ENCODE peak calls at places on chromosomes 2 and 18, in six cellular contexts. One of them, this sample, is unnamed.

GRCh38 chr2:187711122-187711521 is 156.9 kb upstream of the TFPI start:
- DNase-seq in tibial artery: no peak
- DNase-seq in fibroblast of lung: no peak
- DNase-seq in WTC11: no peak
- DNase-seq in cardiac fibroblast: no peak
- DNase-seq in IMR-90: no peak
- DNase-seq in this sample: no peak

GRCh38 chr2:239216614-239217273 is 184.1 kb downstream of the HDAC4 start:
- DNase-seq in tibial artery: no peak
- DNase-seq in cardiac fibroblast: no peak
- DNase-seq in fibroblast of lung: no peak
- DNase-seq in IMR-90: no peak
- DNase-seq in WTC11: no peak
- DNase-seq in this sample: no peak

GRCh38 chr18:77495982-77496690 is 246.5 kb downstream of the GALR1 start:
- DNase-seq in fibroblast of lung: no peak
- DNase-seq in tibial artery: no peak
- DNase-seq in WTC11: no peak
- DNase-seq in IMR-90: no peak
- DNase-seq in cardiac fibroblast: no peak
- DNase-seq in this sample: no peak

GRCh38 chr2:113806217-113806913 is 49.9 kb upstream of the SLC35F5 start:
- DNase-seq in fibroblast of lung: no peak
- DNase-seq in cardiac fibroblast: no peak
- DNase-seq in IMR-90: no peak
- DNase-seq in tibial artery: no peak
- DNase-seq in WTC11: no peak
- DNase-seq in this sample: peak

GRCh38 chr2:223835701-223836532 is 1.5 kb downstream of the AP1S3 start:
- DNase-seq in cardiac fibroblast: no peak
- DNase-seq in IMR-90: no peak
- DNase-seq in fibroblast of lung: no peak
- DNase-seq in WTC11: no peak
- DNase-seq in tibial artery: no peak
- DNase-seq in this sample: no peak

GRCh38 chr2:175055993-175056392 is 50.8 kb upstream of the CHN1 start:
- DNase-seq in IMR-90: no peak
- DNase-seq in WTC11: no peak
- DNase-seq in cardiac fibroblast: no peak
- DNase-seq in fibroblast of lung: no peak
- DNase-seq in tibial artery: no peak
- DNase-seq in this sample: no peak

GRCh38 chr2:217800433-217801114 is 202.2 kb downstream of the TNS1 start:
- DNase-seq in WTC11: peak
- DNase-seq in IMR-90: no peak
- DNase-seq in fibroblast of lung: no peak
- DNase-seq in tibial artery: peak
- DNase-seq in cardiac fibroblast: no peak
- DNase-seq in this sample: no peak

GRCh38 chr18:34970106-34970505 is 71.1 kb upstream of the MAPRE2 start:
- DNase-seq in fibroblast of lung: peak
- DNase-seq in IMR-90: peak
- DNase-seq in WTC11: no peak
- DNase-seq in tibial artery: no peak
- DNase-seq in cardiac fibroblast: no peak
- DNase-seq in this sample: no peak

GRCh38 chr2:67772216-67773180 is 290.3 kb downstream of the C1D start:
- DNase-seq in cardiac fibroblast: peak
- DNase-seq in fibroblast of lung: peak
- DNase-seq in WTC11: no peak
- DNase-seq in IMR-90: no peak
- DNase-seq in tibial artery: no peak
- DNase-seq in this sample: no peak

GRCh38 chr18:1012775-1013174 is 108.1 kb downstream of the ADCYAP1 start:
- DNase-seq in fibroblast of lung: no peak
- DNase-seq in IMR-90: no peak
- DNase-seq in tibial artery: no peak
- DNase-seq in cardiac fibroblast: no peak
- DNase-seq in WTC11: no peak
- DNase-seq in this sample: no peak

GRCh38 chr2:126860395-126860794 is 38.3 kb upstream of the TEX51 start:
- DNase-seq in WTC11: no peak
- DNase-seq in cardiac fibroblast: no peak
- DNase-seq in IMR-90: no peak
- DNase-seq in tibial artery: no peak
- DNase-seq in fibroblast of lung: no peak
- DNase-seq in this sample: no peak

GRCh38 chr2:217513256-217513655 is 489.5 kb downstream of the TNS1 start:
- DNase-seq in IMR-90: no peak
- DNase-seq in cardiac fibroblast: no peak
- DNase-seq in WTC11: no peak
- DNase-seq in tibial artery: no peak
- DNase-seq in fibroblast of lung: no peak
- DNase-seq in this sample: no peak

GRCh38 chr2:38712871-38713270 is 38.3 kb downstream of the SRSF7 start:
- DNase-seq in WTC11: no peak
- DNase-seq in cardiac fibroblast: no peak
- DNase-seq in tibial artery: peak
- DNase-seq in fibroblast of lung: no peak
- DNase-seq in IMR-90: no peak
- DNase-seq in this sample: no peak

GRCh38 chr18:45014047-45014501 is 333.4 kb downstream of the SETBP1 start:
- DNase-seq in cardiac fibroblast: peak
- DNase-seq in IMR-90: peak
- DNase-seq in fibroblast of lung: peak
- DNase-seq in tibial artery: peak
- DNase-seq in WTC11: peak
- DNase-seq in this sample: peak

GRCh38 chr18:31679133-31679731 is 5.1 kb downstream of the B4GALT6 start:
- DNase-seq in WTC11: no peak
- DNase-seq in fibroblast of lung: peak
- DNase-seq in IMR-90: peak
- DNase-seq in tibial artery: no peak
- DNase-seq in cardiac fibroblast: peak
- DNase-seq in this sample: no peak

GRCh38 chr2:75555701-75556100 is 5.0 kb downstream of the EVA1A start:
- DNase-seq in tibial artery: no peak
- DNase-seq in cardiac fibroblast: no peak
- DNase-seq in WTC11: no peak
- DNase-seq in IMR-90: peak
- DNase-seq in fibroblast of lung: no peak
- DNase-seq in this sample: no peak

GRCh38 chr2:74887961-74888670 is 54.2 kb downstream of the HK2 start:
- DNase-seq in cardiac fibroblast: no peak
- DNase-seq in IMR-90: peak
- DNase-seq in WTC11: no peak
- DNase-seq in fibroblast of lung: peak
- DNase-seq in tibial artery: no peak
- DNase-seq in this sample: peak

GRCh38 chr18:48967545-48967944 is 16.8 kb upstream of the SMAD7 start:
- DNase-seq in fibroblast of lung: no peak
- DNase-seq in cardiac fibroblast: no peak
- DNase-seq in tibial artery: no peak
- DNase-seq in IMR-90: no peak
- DNase-seq in WTC11: no peak
- DNase-seq in this sample: no peak

GRCh38 chr2:98188351-98189046 is 101.5 kb downstream of the VWA3B start:
- DNase-seq in fibroblast of lung: peak
- DNase-seq in tibial artery: no peak
- DNase-seq in IMR-90: no peak
- DNase-seq in cardiac fibroblast: peak
- DNase-seq in WTC11: no peak
- DNase-seq in this sample: no peak
- TF ChIP-seq CTCF in fibroblast of lung: no peak
- TF ChIP-seq CTCF in tibial artery: no peak
- TF ChIP-seq CTCF in IMR-90: no peak
- TF ChIP-seq CTCF in cardiac fibroblast: no peak
- TF ChIP-seq CTCF in WTC11: no peak
- TF ChIP-seq CTCF in this sample: no peak

GRCh38 chr2:226761195-226761583 is 38.4 kb downstream of the IRS1 start:
- DNase-seq in tibial artery: no peak
- DNase-seq in fibroblast of lung: no peak
- DNase-seq in cardiac fibroblast: no peak
- DNase-seq in IMR-90: no peak
- DNase-seq in WTC11: no peak
- DNase-seq in this sample: no peak
- TF ChIP-seq CTCF in tibial artery: no peak
- TF ChIP-seq CTCF in fibroblast of lung: peak
- TF ChIP-seq CTCF in cardiac fibroblast: no peak
- TF ChIP-seq CTCF in IMR-90: peak
- TF ChIP-seq CTCF in WTC11: no peak
- TF ChIP-seq CTCF in this sample: peak

DNA sequence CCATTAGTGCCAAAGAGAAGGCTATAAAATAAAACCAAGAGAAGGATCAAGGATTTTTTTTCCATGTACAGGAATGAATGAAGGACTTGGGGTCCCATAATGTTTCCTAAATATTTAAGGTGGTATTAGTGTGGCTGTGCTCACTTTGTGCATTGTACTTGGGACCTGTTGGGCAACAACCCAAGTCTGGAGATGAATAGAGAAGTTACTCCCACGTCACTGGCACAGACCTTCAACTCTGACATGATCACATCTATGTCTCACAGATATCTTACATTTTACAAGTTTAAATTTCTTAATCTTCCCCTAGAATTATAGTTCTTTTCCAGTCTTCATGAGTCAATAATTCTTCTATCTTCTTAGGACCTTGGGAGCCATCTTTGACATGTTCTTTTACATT is 133.4 kb downstream of the PLCL1 start:
- DNase-seq in IMR-90: no peak
- DNase-seq in fibroblast of lung: no peak
- DNase-seq in tibial artery: no peak
- DNase-seq in cardiac fibroblast: no peak
- DNase-seq in WTC11: no peak
- DNase-seq in this sample: no peak
- TF ChIP-seq CTCF in IMR-90: no peak
- TF ChIP-seq CTCF in fibroblast of lung: no peak
- TF ChIP-seq CTCF in tibial artery: no peak
- TF ChIP-seq CTCF in cardiac fibroblast: no peak
- TF ChIP-seq CTCF in WTC11: no peak
- TF ChIP-seq CTCF in this sample: no peak

DNA sequence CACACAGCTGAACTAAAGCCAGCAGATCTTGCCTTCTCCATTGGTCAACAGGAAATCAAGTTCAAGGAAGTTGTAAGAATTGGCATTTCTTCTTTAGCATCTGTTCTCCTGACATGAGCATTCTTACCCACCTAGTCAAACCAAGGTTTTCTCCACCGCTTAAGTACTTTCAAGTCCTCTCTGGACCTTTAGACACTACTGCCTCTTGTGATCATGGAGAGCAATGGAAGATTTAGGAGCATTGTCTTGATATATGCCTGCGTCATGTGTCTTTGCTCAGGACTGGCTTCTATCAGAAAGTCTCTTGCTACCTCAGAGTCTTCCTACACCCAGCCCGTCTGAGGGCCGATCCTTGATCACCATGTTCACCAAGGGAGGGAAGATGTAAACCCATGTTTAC is 262.2 kb downstream of the PHLPP1 start:
- DNase-seq in cardiac fibroblast: no peak
- DNase-seq in fibroblast of lung: no peak
- DNase-seq in tibial artery: no peak
- DNase-seq in IMR-90: peak
- DNase-seq in WTC11: no peak
- DNase-seq in this sample: no peak
- TF ChIP-seq CTCF in cardiac fibroblast: no peak
- TF ChIP-seq CTCF in fibroblast of lung: no peak
- TF ChIP-seq CTCF in tibial artery: no peak
- TF ChIP-seq CTCF in IMR-90: no peak
- TF ChIP-seq CTCF in WTC11: no peak
- TF ChIP-seq CTCF in this sample: no peak